ENCODE peak calls at places on chromosomes 11 and 22, in seven cellular contexts. H, L, Y, D, U, J and F are unnamed samples.

GRCh38 chr11:36034572-36035331 is 90.9 kb downstream of the LDLRAD3 start:
- DNase-seq in D (no peak), L (peak; percentile 94), U (no peak), Y (no peak), H (peak; percentile 74), J (no peak), F (no peak)

GRCh38 chr11:77107950-77108349 is 5.3 kb downstream of the OMP start:
- DNase-seq in H (peak; percentile 92), Y (peak; percentile 85), J (peak; percentile 18), U (no peak), D (no peak), L (peak; percentile 94), F (peak; percentile 19)

GRCh38 chr11:69878144-69878883 is 59.1 kb upstream of the FGF3 start:
- DNase-seq in Y (no peak), J (no peak), D (no peak), H (no peak), U (peak; percentile 6), L (no peak), F (no peak)

GRCh38 chr11:108032800-108033199 is 24.1 kb downstream of the CUL5 start:
- DNase-seq in J (no peak), L (no peak), Y (no peak), U (no peak), D (no peak), H (no peak), F (no peak)

GRCh38 chr11:68441466-68442230 is 18.9 kb upstream of the PPP6R3 start:
- DNase-seq in J (no peak), L (peak; percentile 42), Y (no peak), U (no peak), H (peak; percentile 57), D (no peak), F (peak; percentile 89)

GRCh38 chr11:35930466-35930865 is 13.4 kb upstream of the LDLRAD3 start:
- DNase-seq in H (no peak), U (no peak), L (no peak), J (no peak), D (no peak), Y (no peak), F (no peak)

GRCh38 chr11:114058026-114058706 is 1.3 kb upstream of the ZBTB16 start:
- DNase-seq in J (no peak), H (peak; percentile 60), U (peak; percentile 35), Y (no peak), D (no peak), L (no peak), F (no peak)

GRCh38 chr22:39719559-39720450 is 149.3 kb downstream of the CACNA1I start:
- DNase-seq in U (no peak), D (no peak), L (no peak), Y (peak; percentile 33), H (peak; percentile 2), J (no peak), F (no peak)

GRCh38 chr22:32354360-32355351 is 3.0 kb upstream of the RFPL3 start:
- DNase-seq in D (no peak), J (no peak), H (peak; percentile 31), U (no peak), L (peak; percentile 31), Y (no peak), F (no peak)

GRCh38 chr22:22877523-22878210 is 9.9 kb upstream of the IGLL5 start:
- DNase-seq in J (peak; percentile 20), D (no peak), U (peak; percentile 50), Y (peak; percentile 85), L (peak; percentile 14), H (peak; percentile 76), F (peak; percentile 11)

GRCh38 chr11:36469063-36469462 is 41.0 kb downstream of the TRAF6 start:
- DNase-seq in H (no peak), L (peak; percentile 37), D (no peak), J (no peak), Y (no peak), U (no peak), F (no peak)

GRCh38 chr11:124987096-124987495 is 33.1 kb downstream of the CCDC15 start:
- DNase-seq in Y (no peak), U (no peak), J (no peak), D (no peak), L (no peak), H (no peak), F (peak; percentile 17)

GRCh38 chr11:62295504-62295903 is 3.4 kb downstream of the SCGB1D4 start:
- DNase-seq in U (no peak), H (peak; percentile 53), L (peak; percentile 32), D (no peak), Y (no peak), J (no peak), F (peak; percentile 15)

GRCh38 chr11:67545280-67545679 is 22.0 kb upstream of the CABP2 start:
- DNase-seq in H (peak; percentile 21), U (peak; percentile 56), D (no peak), L (no peak), Y (peak; percentile 66), J (no peak), F (no peak)

GRCh38 chr11:73321342-73322110 is 13.4 kb downstream of the ARHGEF17 start:
- DNase-seq in L (peak; percentile 77), D (no peak), H (peak; percentile 78), Y (peak; percentile 53), J (no peak), U (peak; percentile 75), F (no peak)